ENCODE peak calls at places on chromosome 1, in nine cellular contexts. A, E, Z, U, X, C, P, N and D are unnamed samples.

GRCh38 chr1:185442065-185442464 is 125.0 kb upstream of the IVNS1ABP start:
- DNase-seq in A (no peak), E (no peak), Z (no peak), U (no peak), X (no peak), C (peak), P (no peak), N (no peak), D (no peak)

GRCh38 chr1:160755864-160756616 is 17.0 kb downstream of the SLAMF7 start:
- DNase-seq in A (no peak), E (no peak), Z (no peak), U (no peak), X (no peak), C (no peak), P (no peak), N (no peak), D (peak)

GRCh38 chr1:11738783-11739182 is 2.8 kb downstream of the AGTRAP start:
- DNase-seq in A (no peak), E (no peak), Z (no peak), U (no peak), X (no peak), C (no peak), P (no peak), N (no peak), D (no peak)

GRCh38 chr1:223363057-223363855 is 720 bp downstream of the SUSD4 start:
- DNase-seq in A (peak), E (no peak), Z (no peak), U (no peak), X (no peak), C (peak), P (peak), N (no peak), D (no peak)

GRCh38 chr1:109240158-109241152 is 8.9 kb upstream of the CELSR2 start:
- DNase-seq in A (no peak), E (no peak), Z (no peak), U (no peak), X (peak), C (peak), P (peak), N (no peak), D (no peak)

GRCh38 chr1:15056515-15057285 is 96.8 kb upstream of the TMEM51 start:
- DNase-seq in A (no peak), E (no peak), Z (peak), U (no peak), X (no peak), C (peak), P (no peak), N (no peak), D (no peak)

GRCh38 chr1:231576804-231577718 is 48.6 kb downstream of the TSNAX start:
- DNase-seq in A (no peak), E (no peak), Z (no peak), U (no peak), X (no peak), C (no peak), P (no peak), N (no peak), D (no peak)

GRCh38 chr1:151540982-151541377 is 871 bp downstream of the TUFT1 start:
- DNase-seq in A (no peak), E (no peak), Z (no peak), U (no peak), X (no peak), C (no peak), P (peak), N (no peak), D (no peak)

GRCh38 chr1:23371987-23372386 is 2.4 kb upstream of the ZNF436 start:
- DNase-seq in A (no peak), E (no peak), Z (no peak), U (no peak), X (no peak), C (no peak), P (peak), N (no peak), D (no peak)

GRCh38 chr1:241696172-241696814 is 44.2 kb downstream of the WDR64 start:
- DNase-seq in A (no peak), E (no peak), Z (no peak), U (no peak), X (no peak), C (no peak), P (no peak), N (no peak), D (no peak)

GRCh38 chr1:214439352-214440119 is 111.9 kb downstream of the PTPN14 start:
- DNase-seq in A (peak), E (no peak), Z (no peak), U (peak), X (no peak), C (peak), P (no peak), N (no peak), D (peak)

GRCh38 chr1:211371406-211372105 is 44.9 kb downstream of the TRAF5 start:
- DNase-seq in A (no peak), E (no peak), Z (no peak), U (no peak), X (no peak), C (peak), P (no peak), N (no peak), D (no peak)

GRCh38 chr1:44305962-44306422 is 49.1 kb downstream of the ERI3 start:
- DNase-seq in A (no peak), E (no peak), Z (no peak), U (no peak), X (no peak), C (no peak), P (no peak), N (no peak), D (no peak)

GRCh38 chr1:45730075-45730779 is 20.2 kb downstream of the IPP start:
- DNase-seq in A (no peak), E (no peak), Z (no peak), U (no peak), X (no peak), C (no peak), P (no peak), N (no peak), D (no peak)

GRCh38 chr1:239892602-239893001 is 199.1 kb upstream of the FMN2 start:
- DNase-seq in A (no peak), E (no peak), Z (no peak), U (no peak), X (no peak), C (no peak), P (no peak), N (no peak), D (no peak)

GRCh38 chr1:223403184-223403815 is 10.1 kb downstream of the CCDC185 start:
- DNase-seq in A (no peak), E (no peak), Z (no peak), U (no peak), X (no peak), C (peak), P (no peak), N (no peak), D (no peak)

GRCh38 chr1:5596651-5597050 is 395.6 kb downstream of the NPHP4 start:
- DNase-seq in A (no peak), E (no peak), Z (no peak), U (no peak), X (no peak), C (no peak), P (no peak), N (no peak), D (no peak)

GRCh38 chr1:9626201-9626608 is 25.3 kb upstream of the PIK3CD start:
- DNase-seq in A (peak), E (no peak), Z (no peak), U (peak), X (no peak), C (no peak), P (no peak), N (no peak), D (peak)

GRCh38 chr1:207838156-207839082 is 72.5 kb downstream of the CD34 start:
- DNase-seq in A (no peak), E (no peak), Z (no peak), U (no peak), X (no peak), C (no peak), P (peak), N (peak), D (no peak)

GRCh38 chr1:212281589-212281988 is 3.6 kb upstream of the PPP2R5A start:
- DNase-seq in A (no peak), E (no peak), Z (no peak), U (no peak), X (no peak), C (peak), P (no peak), N (no peak), D (no peak)

GRCh38 chr1:32766328-32766972 is 50.7 kb downstream of the YARS1 start:
- DNase-seq in A (no peak), E (no peak), Z (no peak), U (no peak), X (no peak), C (no peak), P (no peak), N (no peak), D (no peak)

DNA sequence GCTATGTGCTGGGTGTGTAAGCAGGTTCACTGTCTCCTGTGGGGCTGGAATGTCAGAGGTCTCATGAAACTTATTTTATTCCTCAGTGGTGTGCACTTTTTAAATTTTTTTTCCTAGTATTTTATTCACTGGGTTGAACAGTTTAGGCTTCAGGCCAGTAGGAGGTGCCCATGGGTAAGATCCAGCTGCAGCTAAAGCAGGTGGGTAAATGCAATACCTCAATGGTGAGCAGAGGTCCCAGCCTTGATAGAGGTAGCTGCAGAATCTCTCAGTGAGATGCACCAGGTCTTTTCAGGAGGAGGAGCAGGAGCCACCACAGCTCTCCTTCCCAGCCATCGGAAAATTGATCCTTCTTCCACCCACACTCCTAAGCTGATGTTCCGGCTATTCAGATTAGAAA is 12.6 kb upstream of the OR6N2 start:
- DNase-seq in A (no peak), E (no peak), Z (no peak), U (no peak), X (no peak), C (no peak), P (no peak), N (no peak), D (peak)
- TF ChIP-seq CTCF in A (peak), E (no peak), Z (no peak), U (peak), X (no peak), C (no peak), P (no peak), N (no peak), D (peak)

DNA sequence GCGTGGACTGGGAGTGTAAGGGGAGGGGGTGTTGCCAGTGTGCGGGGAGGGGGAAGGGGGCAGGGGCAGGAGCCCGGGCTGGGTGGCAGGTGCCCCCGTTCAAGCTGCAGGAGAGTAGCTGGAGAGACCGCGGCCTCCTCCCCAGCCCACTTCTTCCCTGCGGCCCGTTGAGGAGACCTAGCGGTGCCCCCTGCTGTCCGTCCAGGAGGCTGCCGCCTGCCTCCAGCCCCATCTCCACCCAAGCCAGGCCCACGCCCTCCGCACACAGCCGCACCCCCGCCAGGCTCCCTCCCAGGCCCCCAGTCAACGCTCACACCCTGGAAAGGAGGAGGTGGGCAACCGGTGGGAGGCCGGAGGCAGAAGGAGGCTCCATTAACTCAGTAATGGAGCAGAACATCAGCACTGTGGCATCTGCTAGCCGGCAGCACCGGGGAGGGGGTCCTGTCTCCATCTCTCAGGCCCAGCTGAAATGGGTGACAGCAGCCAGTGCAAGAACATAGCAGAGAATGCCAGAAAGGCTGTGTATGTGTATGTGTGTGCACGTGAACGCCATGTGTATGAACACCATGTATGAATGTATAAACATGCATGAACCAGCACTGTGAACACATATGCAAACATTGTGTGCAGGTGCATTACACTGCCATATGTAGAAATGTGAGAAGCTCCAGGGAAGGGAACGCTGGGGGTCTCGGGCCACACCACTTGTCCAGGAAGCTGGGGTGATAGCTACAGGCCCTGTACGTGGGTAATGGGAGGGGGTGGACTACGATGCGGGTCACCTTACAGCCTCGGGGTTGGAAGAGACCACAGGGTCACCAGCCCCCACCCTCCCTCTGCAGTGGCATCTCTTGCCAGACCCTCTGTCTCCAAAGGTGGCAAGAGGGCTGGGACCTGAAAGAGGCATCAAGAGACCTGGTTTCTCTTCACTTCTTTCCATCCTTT is 84.6 kb downstream of the SYT2 start:
- DNase-seq in A (peak), E (peak), Z (no peak), U (no peak), X (no peak), C (peak), P (peak), N (peak), D (peak)
- H3K4me3 ChIP-seq in A (no peak), E (no peak), Z (no peak), U (no peak), X (no peak), C (no peak), P (no peak), N (no peak), D (no peak)

GRCh38 chr1:18693256-18694098 is 62.8 kb downstream of the PAX7 start:
- DNase-seq in A (no peak), E (no peak), Z (no peak), U (no peak), X (no peak), C (no peak), P (no peak), N (no peak), D (no peak)
- TF ChIP-seq CTCF in A (no peak), E (no peak), Z (no peak), U (no peak), X (no peak), C (no peak), P (no peak), N (no peak), D (no peak)

GRCh38 chr1:155008015-155008941 is 5.7 kb downstream of the ZBTB7B start:
- DNase-seq in A (no peak), E (no peak), Z (no peak), U (no peak), X (no peak), C (no peak), P (no peak), N (no peak), D (no peak)

GRCh38 chr1:155011004-155011416 is 8.4 kb downstream of the ZBTB7B start:
- DNase-seq in A (no peak), E (no peak), Z (no peak), U (no peak), X (no peak), C (no peak), P (no peak), N (no peak), D (no peak)

GRCh38 chr1:155009742-155010141 is 7.1 kb downstream of the ZBTB7B start:
- DNase-seq in A (no peak), E (no peak), Z (no peak), U (no peak), X (no peak), C (no peak), P (no peak), N (no peak), D (no peak)

GRCh38 chr1:155010211-155010918 is 7.8 kb downstream of the ZBTB7B start:
- DNase-seq in A (no peak), E (no peak), Z (no peak), U (no peak), X (no peak), C (no peak), P (no peak), N (no peak), D (no peak)

DNA sequence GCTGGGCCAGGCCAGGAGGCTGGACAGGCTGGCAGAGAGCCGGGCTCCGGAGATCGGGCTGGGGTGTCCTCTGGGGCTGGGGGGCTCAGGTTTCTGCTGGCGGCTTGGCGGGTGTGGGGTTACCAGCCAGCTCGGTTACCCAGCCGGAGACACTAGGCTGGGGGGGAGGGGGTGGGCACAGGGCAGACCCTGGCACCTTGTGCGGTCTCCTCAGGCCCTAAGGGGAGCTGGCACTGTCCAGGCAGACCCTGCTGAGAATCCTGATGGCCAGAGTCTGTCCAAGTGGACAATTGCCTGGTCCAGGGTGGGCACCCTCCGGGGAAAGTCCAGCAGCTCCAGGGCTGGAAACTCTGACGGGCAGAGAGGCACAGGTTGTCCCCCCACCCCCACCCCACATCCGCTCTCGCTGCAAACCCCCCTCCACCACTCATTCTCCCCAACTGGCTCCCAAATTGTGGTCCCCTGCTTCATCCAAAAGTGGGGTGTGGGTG is 6.7 kb downstream of the ZBTB7B start:
- DNase-seq in A (no peak), E (no peak), Z (no peak), U (no peak), X (no peak), C (no peak), P (no peak), N (no peak), D (no peak)
- H3K4me3 ChIP-seq in A (no peak), E (peak), Z (no peak), U (no peak), X (no peak), C (no peak), P (no peak), N (no peak), D (no peak)

DNA sequence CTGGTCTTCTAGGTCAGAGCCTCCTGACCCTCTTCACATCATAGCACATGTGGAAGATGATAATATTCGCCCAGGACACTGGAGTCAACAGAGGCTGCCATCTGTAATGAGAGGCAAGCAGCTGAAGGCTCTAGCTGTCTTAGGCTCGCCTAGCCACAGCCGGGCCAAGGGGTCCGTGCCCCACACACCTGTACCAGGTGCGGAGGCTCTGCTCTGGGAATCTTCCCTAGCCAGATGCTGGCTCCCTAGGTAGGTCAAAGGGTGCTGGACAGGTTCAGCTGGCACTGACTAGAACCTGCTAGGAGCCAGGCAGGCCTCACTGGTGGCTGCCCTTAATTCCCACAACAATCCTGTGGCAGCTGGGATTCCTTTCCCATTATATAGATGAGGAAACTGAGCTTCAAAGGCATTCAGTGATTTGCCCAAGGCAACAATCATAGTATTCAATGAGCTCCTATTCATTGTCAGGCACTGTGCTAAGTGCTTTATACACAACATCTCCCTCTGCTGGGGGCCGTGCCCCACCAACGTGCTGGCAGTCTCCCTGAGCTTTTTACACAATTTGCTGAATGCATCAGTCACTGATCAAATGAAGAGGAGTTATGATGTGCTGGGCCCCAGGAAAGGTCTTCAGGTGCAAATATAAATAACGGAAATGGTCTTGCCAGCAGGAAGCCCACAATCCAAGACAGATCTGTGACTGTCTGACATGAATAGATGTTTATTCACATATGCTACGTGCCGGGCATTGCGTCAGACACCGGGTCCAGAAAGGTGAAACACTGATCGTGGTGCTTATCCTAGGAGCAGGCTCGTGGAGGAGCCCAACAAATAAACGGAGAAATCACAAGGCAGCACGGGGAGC is 58.0 kb downstream of the DDX20 start:
- DNase-seq in A (no peak), E (no peak), Z (no peak), U (no peak), X (no peak), C (no peak), P (no peak), N (no peak), D (no peak)
- TF ChIP-seq CTCF in A (peak), E (no peak), Z (peak), U (no peak), X (no peak), C (peak), P (no peak), N (no peak), D (peak)